ENCODE peak calls at places on chromosomes 7 and 10, in four cellular contexts. O, F, K and L are unnamed samples.

GRCh38 chr7:27110163-27110976 is 7.9 kb upstream of the HOXA2 start:
- DNase-seq in O (no peak), F (no peak), K (no peak), L (peak; percentile 16)

GRCh38 chr10:61900829-61901783 is at the start of gene ARID5B:
- DNase-seq in F (peak; percentile 68), K (no peak), O (peak; percentile 59), L (peak; percentile 59)

GRCh38 chr7:51162724-51163329 is 153.8 kb downstream of the COBL start:
- DNase-seq in K (peak; percentile 61), O (peak; percentile 54), F (peak; percentile 64), L (peak; percentile 85)

GRCh38 chr10:4280481-4281206 is 495.6 kb upstream of the KLF6 start:
- DNase-seq in O (no peak), F (no peak), K (no peak), L (peak; percentile 68)

GRCh38 chr7:80288175-80289122 is 153.8 kb downstream of the GNAI1 start:
- DNase-seq in K (peak; percentile 5), O (no peak), F (peak; percentile 15), L (no peak)

GRCh38 chr7:39299695-39300094 is 266.5 kb upstream of the YAE1 start:
- DNase-seq in K (no peak), F (no peak), O (no peak), L (no peak)

GRCh38 chr10:117640406-117640805 is 97.9 kb downstream of the EMX2 start:
- DNase-seq in F (no peak), O (no peak), K (no peak), L (no peak)

GRCh38 chr10:118952493-118953295 is 76.8 kb upstream of the NANOS1 start:
- DNase-seq in F (no peak), O (no peak), K (no peak), L (no peak)

GRCh38 chr10:88004451-88004850 is 141.0 kb downstream of the PTEN start:
- DNase-seq in O (no peak), K (no peak), F (no peak), L (no peak)

GRCh38 chr7:24035653-24036414 is 248.2 kb upstream of the NPY start:
- DNase-seq in F (no peak), K (no peak), O (no peak), L (no peak)

GRCh38 chr7:30563326-30563942 is 31.2 kb upstream of the GARS1 start:
- DNase-seq in K (no peak), O (no peak), F (no peak), L (no peak)

GRCh38 chr10:78319371-78319770 is 285.7 kb downstream of the RPS24 start:
- DNase-seq in F (peak; percentile 63), K (no peak), O (no peak), L (no peak)

GRCh38 chr7:1915326-1915725 is 245.2 kb downstream of the ELFN1 start:
- DNase-seq in F (no peak), O (no peak), K (no peak), L (no peak)

GRCh38 chr7:27153526-27153925 is 1.1 kb upstream of the HOXA3 start:
- DNase-seq in K (no peak), F (no peak), O (no peak), L (no peak)

GRCh38 chr7:4951903-4952636 is 6.9 kb downstream of the MMD2 start:
- DNase-seq in F (no peak), K (no peak), O (peak; percentile 48), L (peak; percentile 10)

GRCh38 chr10:58052772-58053171 is 214.9 kb downstream of the IPMK start:
- DNase-seq in O (no peak), F (no peak), K (no peak), L (no peak)

GRCh38 chr10:122279725-122280141 is 8.6 kb downstream of the BTBD16 start:
- DNase-seq in K (no peak), O (peak; percentile 33), F (peak; percentile 54), L (peak; percentile 74)

GRCh38 chr7:44980393-44981034 is 1.7 kb upstream of the MYO1G start:
- DNase-seq in F (no peak), O (no peak), K (no peak), L (no peak)

GRCh38 chr10:22455068-22455467 is 109.8 kb downstream of the SPAG6 start:
- DNase-seq in O (no peak), F (no peak), K (no peak), L (no peak)

GRCh38 chr10:470339-471003 is 219.0 kb downstream of the DIP2C start:
- DNase-seq in K (no peak), F (no peak), O (no peak), L (no peak)

GRCh38 chr7:90552521-90552920 is 43.6 kb upstream of the CDK14 start:
- DNase-seq in K (no peak), F (no peak), O (no peak), L (peak; percentile 46)

GRCh38 chr7:50304158-50304910 is at the start of gene IKZF1:
- DNase-seq in O (peak; percentile 71), K (no peak), F (no peak), L (no peak)

GRCh38 chr7:22782616-22783232 is 39.9 kb downstream of the TOMM7 start:
- DNase-seq in O (peak; percentile 79), K (no peak), F (peak; percentile 44), L (peak; percentile 65)

GRCh38 chr10:51815723-51816122 is 116.3 kb upstream of the CSTF2T start:
- DNase-seq in K (no peak), F (no peak), O (no peak), L (no peak)

GRCh38 chr7:138753611-138754010 is 44.2 kb upstream of the TMEM213 start:
- DNase-seq in O (no peak), K (no peak), F (no peak), L (no peak)
- H3K27ac ChIP-seq in O (no peak overlapping the region), K (no peak overlapping the region), F (no peak overlapping the region), L (no peak overlapping the region)

GRCh38 chr10:49632406-49633317 is 18.8 kb downstream of the CHAT start:
- DNase-seq in F (no peak), O (no peak), K (no peak), L (no peak)

GRCh38 chr10:49631975-49632374 is 18.1 kb downstream of the CHAT start:
- DNase-seq in F (no peak), K (no peak), O (no peak), L (no peak)

GRCh38 chr10:49629286-49629915 is 15.6 kb downstream of the CHAT start:
- DNase-seq in O (no peak), K (no peak), F (no peak), L (no peak)

GRCh38 chr10:49634053-49634660 is 20.3 kb downstream of the CHAT start:
- DNase-seq in O (no peak), F (no peak), K (no peak), L (no peak)

DNA sequence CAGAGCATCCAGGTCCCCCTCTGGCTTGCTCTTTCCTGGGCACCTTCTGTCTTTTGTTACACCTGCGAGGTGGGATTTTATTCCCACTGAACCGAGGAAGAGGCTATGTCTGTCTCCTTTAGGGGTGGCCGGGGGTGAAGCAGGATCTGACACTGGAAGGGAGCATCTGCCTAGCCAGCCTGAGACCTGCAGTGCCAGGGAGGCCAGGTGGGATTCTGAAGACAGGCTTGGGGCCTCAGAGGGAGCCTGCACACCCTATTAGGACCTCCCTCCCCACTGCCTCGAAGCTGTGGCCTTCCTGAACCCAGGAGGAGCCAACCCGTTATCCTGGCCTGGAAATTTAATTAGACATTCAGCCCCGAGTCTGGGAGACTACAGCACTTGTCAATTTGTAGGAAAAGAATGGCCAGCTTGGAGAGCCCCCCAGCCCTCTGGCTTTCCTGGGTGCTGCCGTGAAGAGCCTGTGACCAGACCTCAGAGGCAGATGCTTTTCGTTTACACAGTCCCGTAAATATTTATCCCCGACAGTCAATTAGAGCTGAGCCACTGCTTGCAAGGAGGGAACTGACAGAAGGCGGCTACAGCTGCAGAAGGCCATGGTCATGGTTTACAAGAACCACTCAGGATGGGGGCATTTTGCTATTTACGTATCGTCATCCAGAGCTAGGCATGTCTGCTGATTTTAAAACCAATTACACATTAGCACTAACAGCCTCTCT is 19.6 kb downstream of the CHAT start:
- DNase-seq in F (no peak), K (no peak), O (no peak), L (no peak)
- TF ChIP-seq JUN in F (no peak), K (no peak), O (no peak), L (no peak)

GRCh38 chr10:115417585-115418265 is 324.6 kb downstream of the ATRNL1 start:
- DNase-seq in O (no peak), F (peak; percentile 60), K (peak; percentile 27), L (peak; percentile 35)
- TF ChIP-seq EZH2 in O (no peak), F (no peak), K (no peak), L (no peak)

GRCh38 chr10:97763411-97763810 is 8.4 kb downstream of the SFRP5 start:
- DNase-seq in O (no peak), K (no peak), F (no peak), L (no peak)

GRCh38 chr10:97763947-97764346 is 7.9 kb downstream of the SFRP5 start:
- DNase-seq in O (no peak), F (no peak), K (no peak), L (no peak)

GRCh38 chr10:97764519-97764931 is 7.3 kb downstream of the SFRP5 start:
- DNase-seq in O (no peak), F (peak; percentile 81), K (no peak), L (no peak)

GRCh38 chr10:97766106-97766810 is 5.5 kb downstream of the SFRP5 start:
- DNase-seq in O (no peak), F (no peak), K (no peak), L (no peak)

DNA sequence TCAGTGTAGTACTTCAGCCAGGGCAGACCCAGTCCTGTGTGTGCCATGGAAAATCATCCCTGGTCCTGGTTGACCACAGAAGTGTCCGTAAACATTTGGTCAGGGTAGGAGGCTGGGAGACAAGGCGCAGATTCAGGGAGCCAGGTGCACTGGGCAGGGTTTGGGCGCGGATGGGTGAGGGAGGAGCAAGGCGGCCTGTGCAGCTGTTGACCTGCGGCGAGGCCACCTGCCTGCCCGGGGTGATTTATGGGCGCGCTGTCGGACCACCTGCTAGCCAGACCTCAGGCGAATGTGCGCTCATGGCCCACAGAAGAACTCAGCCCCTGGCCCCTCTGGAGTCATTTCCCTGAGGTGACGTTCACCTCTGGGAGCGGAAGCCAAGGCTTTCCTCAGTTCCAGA is 6.6 kb downstream of the SFRP5 start:
- DNase-seq in F (no peak), K (no peak), O (no peak), L (no peak)
- H3K27ac ChIP-seq in F (no peak overlapping the region), K (no peak overlapping the region), O (no peak overlapping the region), L (no peak overlapping the region)

GRCh38 chr10:110546499-110547105 is 20.9 kb upstream of the SMC3 start:
- DNase-seq in O (no peak), F (no peak), K (no peak), L (no peak)

GRCh38 chr10:110549211-110549610 is 18.3 kb upstream of the SMC3 start:
- DNase-seq in F (no peak), K (no peak), O (no peak), L (no peak)

GRCh38 chr10:110548002-110548401 is 19.5 kb upstream of the SMC3 start:
- DNase-seq in F (no peak), K (no peak), O (no peak), L (no peak)

GRCh38 chr10:110546077-110546476 is 21.4 kb upstream of the SMC3 start:
- DNase-seq in K (no peak), O (no peak), F (no peak), L (no peak)

DNA sequence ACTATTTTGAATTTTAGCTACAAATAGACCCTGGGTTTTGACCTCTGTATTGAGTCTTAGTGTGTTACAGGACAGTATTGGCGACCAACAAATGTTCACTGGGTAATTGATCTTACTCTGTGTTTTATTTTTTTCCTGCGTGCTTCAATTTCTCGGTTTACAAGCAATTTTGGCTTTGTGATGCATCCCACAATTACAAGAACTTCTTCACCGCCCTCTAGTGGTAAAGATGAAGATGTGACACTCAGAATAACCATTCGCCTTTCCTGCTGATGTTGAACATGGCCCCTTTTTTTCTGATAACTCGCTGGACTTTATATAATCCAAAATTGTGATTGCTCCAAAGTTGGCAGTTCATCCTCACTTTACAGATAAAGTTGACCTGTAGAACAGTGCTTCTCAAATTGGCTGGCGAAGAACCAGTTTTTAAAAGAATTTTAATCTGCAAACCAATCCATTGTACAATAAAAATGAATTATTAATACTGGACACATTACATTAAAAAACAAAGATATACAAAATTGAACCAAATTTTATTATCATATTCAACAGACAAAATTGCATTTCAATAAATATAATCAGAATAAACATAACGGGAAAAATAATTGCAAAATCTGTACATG is 20.2 kb upstream of the SMC3 start:
- DNase-seq in F (peak; percentile 54), K (no peak), O (peak; percentile 57), L (peak; percentile 61)
- TF ChIP-seq JUN in F (no peak), K (no peak), O (no peak), L (no peak)